ENCODE peak calls at places on chromosomes 13 and 19, in five cellular contexts. I, B, W, R and O are unnamed samples.

GRCh38 chr13:113321546-113321945 is 24.5 kb downstream of the LAMP1 start:
- DNase-seq in I (no peak), B (no peak), R (no peak), W (no peak), O (no peak)

GRCh38 chr13:112329376-112329775 is 46.8 kb upstream of the SPACA7 start:
- DNase-seq in B (no peak), I (no peak), R (no peak), W (no peak), O (no peak)

GRCh38 chr19:22627526-22627925 is 6.6 kb upstream of the ZNF492 start:
- DNase-seq in I (no peak), R (no peak), B (no peak), W (no peak), O (no peak)

GRCh38 chr13:102905905-102906304 is 60.1 kb downstream of the ERCC5 start:
- DNase-seq in W (no peak), R (no peak), B (no peak), I (no peak), O (no peak)

GRCh38 chr13:108915095-108915633 is 285.8 kb downstream of the MYO16 start:
- DNase-seq in B (peak; percentile 38), R (no peak), W (no peak), I (peak; percentile 74), O (no peak)

GRCh38 chr13:113299951-113300350 is 2.9 kb downstream of the LAMP1 start:
- DNase-seq in W (peak; percentile 39), R (no peak), B (no peak), I (peak; percentile 43), O (no peak)

GRCh38 chr19:49847731-49848696 is 2.9 kb upstream of the PTOV1 start:
- DNase-seq in B (no peak), W (no peak), I (peak; percentile 93), R (no peak), O (peak; percentile 57)

GRCh38 chr13:114074671-114075315 is 57.6 kb downstream of the RASA3 start:
- DNase-seq in R (no peak), I (no peak), B (no peak), W (no peak), O (no peak)

GRCh38 chr13:60402022-60402421 is 5.0 kb downstream of the TDRD3 start:
- DNase-seq in R (no peak), B (no peak), W (no peak), I (no peak), O (no peak)

GRCh38 chr13:106755542-106755941 is 187.6 kb upstream of the ARGLU1 start:
- DNase-seq in I (no peak), R (no peak), B (no peak), W (no peak), O (no peak)

DNA sequence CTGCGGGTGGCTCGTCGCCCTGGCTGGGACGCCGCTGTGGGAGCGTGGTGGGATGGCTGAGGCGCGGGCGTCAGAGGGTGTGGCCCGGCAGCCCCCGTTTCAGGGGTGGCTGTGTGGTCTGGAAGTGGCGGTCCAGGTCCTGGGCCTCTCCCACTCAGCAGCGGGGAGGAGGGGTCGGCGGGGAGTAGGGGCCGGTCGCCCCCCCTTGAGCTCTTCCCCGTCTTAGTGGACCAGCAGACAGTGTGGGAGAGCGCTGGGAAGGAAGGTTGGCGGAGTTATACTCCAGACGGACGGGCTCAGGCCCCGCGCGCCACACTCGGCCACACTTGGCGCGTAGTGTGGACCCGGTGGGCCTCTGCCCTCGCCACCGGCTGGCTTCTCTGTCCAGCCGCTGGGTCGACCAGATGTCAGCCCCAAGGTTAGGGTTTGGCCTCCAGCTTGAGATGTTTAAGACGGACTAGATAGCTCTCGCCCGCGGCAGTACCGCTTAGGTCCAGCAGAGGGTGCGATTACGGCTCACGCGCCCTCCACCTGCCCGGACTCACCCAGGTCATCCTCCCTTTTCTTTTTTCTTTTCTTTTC is 21.7 kb upstream of the ZNF429 start:
- DNase-seq in R (no peak), W (no peak), B (peak; percentile 37), I (peak; percentile 30), O (no peak)
- H3K4me3 ChIP-seq in R (peak overlapping the region; percentile 63), W (no peak overlapping the region), B (no peak overlapping the region), I (no peak overlapping the region), O (peak overlapping the region; percentile 3)

GRCh38 chr19:18427752-18428131 is 8.5 kb downstream of the SSBP4 start:
- DNase-seq in R (no peak), W (no peak), I (no peak), B (no peak), O (no peak)

GRCh38 chr19:18425515-18426415 is 6.6 kb downstream of the SSBP4 start:
- DNase-seq in B (no peak), W (no peak), I (peak; percentile 60), R (no peak), O (no peak)

GRCh38 chr19:18428173-18428836 is 9.1 kb downstream of the SSBP4 start:
- DNase-seq in W (no peak), B (no peak), R (no peak), I (no peak), O (no peak)

GRCh38 chr19:18426416-18426767 is 7.2 kb downstream of the SSBP4 start:
- DNase-seq in B (no peak), W (no peak), I (no peak), R (no peak), O (no peak)

GRCh38 chr19:18427080-18427751 is 8.0 kb downstream of the SSBP4 start:
- DNase-seq in I (no peak), W (no peak), R (no peak), B (no peak), O (no peak)
- H3K4me3 ChIP-seq in I (no peak overlapping the region), W (no peak overlapping the region), R (no peak overlapping the region), B (no peak overlapping the region), O (no peak overlapping the region)

GRCh38 chr13:30355839-30356238 is 48.5 kb upstream of the KATNAL1 start:
- DNase-seq in W (no peak), B (no peak), I (no peak), R (no peak), O (no peak)
- H3K4me3 ChIP-seq in W (no peak overlapping the region), B (no peak overlapping the region), I (no peak overlapping the region), R (no peak overlapping the region), O (no peak overlapping the region)

GRCh38 chr19:1567848-1568227 is 287 bp downstream of the MEX3D start:
- DNase-seq in R (no peak), I (no peak), W (no peak), B (peak; percentile 51), O (no peak)

GRCh38 chr19:1568320-1569019 is at the start of gene MEX3D:
- DNase-seq in I (peak; percentile 39), W (no peak), B (peak; percentile 89), R (no peak), O (no peak)

GRCh38 chr19:1567116-1567847 is 843 bp downstream of the MEX3D start:
- DNase-seq in W (no peak), I (no peak), R (no peak), B (no peak), O (no peak)

GRCh38 chr19:1563251-1563650 is 4.9 kb downstream of the MEX3D start:
- DNase-seq in I (no peak), R (no peak), B (no peak), W (no peak), O (no peak)

DNA sequence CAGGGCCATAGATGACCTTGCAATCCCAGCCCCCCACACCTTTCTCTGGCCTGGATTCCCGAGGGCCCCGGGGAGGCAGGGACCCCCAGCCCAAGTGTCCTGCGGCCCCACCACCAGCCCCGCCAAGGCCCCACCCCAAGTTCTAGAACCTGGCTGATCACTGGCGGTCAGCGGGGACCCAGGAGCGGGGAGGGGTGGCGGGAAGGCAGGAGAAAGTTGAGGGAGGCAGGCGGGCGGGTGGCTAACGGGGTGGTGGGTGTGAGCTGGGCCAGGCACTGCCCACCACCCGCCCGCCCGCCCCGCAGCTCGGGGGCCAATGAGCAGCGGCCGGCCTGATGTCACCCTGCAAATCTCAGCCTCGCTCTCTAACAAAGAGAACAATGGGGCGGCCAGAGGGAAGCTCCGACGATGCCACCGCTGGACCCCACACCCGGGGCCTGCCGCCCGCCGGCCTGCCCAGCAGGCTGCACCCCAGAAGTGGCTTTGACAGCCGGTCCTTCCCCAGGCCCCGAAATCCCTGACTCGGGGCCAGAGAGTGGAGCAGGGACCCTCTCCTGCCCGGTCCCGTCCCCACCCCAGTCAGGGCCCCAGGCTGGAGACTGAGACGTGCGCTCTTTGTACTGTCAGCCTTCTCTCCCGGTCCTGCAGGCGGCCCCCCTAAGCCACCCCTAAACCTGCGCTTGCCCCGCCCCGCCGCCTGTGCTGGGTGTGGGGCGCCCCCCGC is 1.6 kb downstream of the MEX3D start:
- DNase-seq in I (peak; percentile 66), R (no peak), B (peak; percentile 90), W (no peak), O (peak; percentile 9)
- H3K4me3 ChIP-seq in I (peak overlapping the region; percentile 62), R (peak overlapping the region; percentile 86), B (peak overlapping the region; percentile 95), W (no peak overlapping the region), O (peak overlapping the region; percentile 78)

GRCh38 chr19:55676384-55676783 is 1.4 kb downstream of the EPN1 start:
- DNase-seq in R (no peak), B (no peak), W (no peak), I (peak; percentile 37), O (no peak)

GRCh38 chr19:55678121-55678671 is 3.2 kb downstream of the EPN1 start:
- DNase-seq in I (no peak), B (no peak), R (no peak), W (peak; percentile 94), O (no peak)

GRCh38 chr19:55676889-55677505 is 2.0 kb downstream of the EPN1 start:
- DNase-seq in W (no peak), I (no peak), R (no peak), B (no peak), O (no peak)

GRCh38 chr19:55675661-55676354 is 782 bp downstream of the EPN1 start:
- DNase-seq in I (no peak), R (no peak), W (no peak), B (no peak), O (no peak)

GRCh38 chr19:55677572-55678028 is 2.6 kb downstream of the EPN1 start:
- DNase-seq in B (no peak), I (no peak), R (no peak), W (no peak), O (no peak)
- H3K4me3 ChIP-seq in B (no peak overlapping the region), I (no peak overlapping the region), R (peak overlapping the region; percentile 11), W (peak overlapping the region; percentile 75), O (no peak overlapping the region)

GRCh38 chr19:41518141-41518540 is 57.8 kb upstream of the CEACAM21 start:
- DNase-seq in W (no peak), B (no peak), R (no peak), I (no peak), O (no peak)

GRCh38 chr19:41527079-41527478 is 48.9 kb upstream of the CEACAM21 start:
- DNase-seq in W (no peak), B (no peak), I (peak; percentile 1), R (no peak), O (no peak)

GRCh38 chr19:41521860-41522555 is 54.0 kb upstream of the CEACAM21 start:
- DNase-seq in W (no peak), B (peak; percentile 2), R (no peak), I (no peak), O (no peak)
- H3K4me3 ChIP-seq in W (peak overlapping the region; percentile 52), B (no peak overlapping the region), R (peak overlapping the region; percentile 67), I (no peak overlapping the region), O (no peak overlapping the region)

DNA sequence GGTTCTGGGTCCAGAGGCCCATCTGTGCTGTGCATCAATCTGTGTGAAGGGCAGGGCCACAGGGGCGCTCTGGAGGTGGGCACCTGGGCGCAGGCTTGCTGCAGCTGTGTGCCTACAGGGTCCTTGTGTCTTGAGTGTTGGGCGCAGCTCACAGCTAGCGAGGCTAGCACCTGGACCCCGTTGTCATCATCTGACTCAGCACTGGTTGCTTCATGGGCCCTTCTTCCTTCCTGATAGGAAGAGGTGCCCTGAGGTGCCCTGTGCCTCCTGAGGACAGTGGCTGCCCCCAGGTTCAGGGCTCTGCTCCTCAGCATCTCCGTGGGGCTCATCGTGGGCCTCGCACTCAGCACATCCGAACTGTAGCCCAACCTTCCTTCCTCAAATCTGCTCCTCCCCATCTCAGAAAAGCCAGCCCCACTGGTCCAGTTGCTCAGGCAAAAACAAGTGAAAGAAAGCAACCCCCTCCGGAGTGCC is 54.8 kb downstream of the GATAD2A start:
- DNase-seq in I (peak; percentile 32), W (no peak), B (no peak), R (no peak), O (no peak)
- H3K4me3 ChIP-seq in I (no peak overlapping the region), W (peak overlapping the region; percentile 1), B (no peak overlapping the region), R (peak overlapping the region; percentile 65), O (no peak overlapping the region)